ENCODE peak calls at places on chromosomes 12 and 14, in nine cellular contexts. W is stimulated activated CD4-positive, alpha-beta T cell treated with anti-CD3 and anti-CD28 coated beads, Interleukin-2, amount 100 ng/mL, for 48 hours; G is stimulated activated CD8-positive, alpha-beta memory T cell treated with anti-CD3 and anti-CD28 coated beads, Interleukin-15, amount 100 ng/mL, for 1 hour; J is pulmonary artery endothelial cell; O is HT1080; N is psoas muscle; D is CMK; P is skeletal muscle cell; A is activated CD4-positive, alpha-beta T cell treated with anti-CD3 and anti-CD28 coated beads for 36 hours. I is an unnamed sample.
A peak's percentile ranks its signal among the peaks of the same experiment; 100 is the strongest.

GRCh38 chr14:20332946-20333782 is at the start of gene CCNB1IP1:
- DNase-seq in J (peak; percentile 56), O (peak; percentile 89), G (no peak), W (peak; percentile 15), P (peak; percentile 84), A (peak; percentile 59), N (peak; percentile 38), D (peak; percentile 60), I (peak; percentile 23)

GRCh38 chr12:9674226-9674590 is 4.7 kb downstream of the CLEC2D start:
- DNase-seq in G (no peak), N (no peak), P (no peak), A (peak; percentile 63), O (no peak), J (no peak), D (no peak), W (no peak), I (no peak)

GRCh38 chr12:40587416-40587815 is 104.8 kb upstream of the CNTN1 start:
- DNase-seq in N (no peak), A (no peak), D (no peak), W (no peak), J (no peak), G (no peak), P (no peak), O (no peak), I (no peak)

GRCh38 chr14:101726295-101726953 is 35.1 kb upstream of the PPP2R5C start:
- DNase-seq in W (no peak), O (no peak), N (no peak), A (no peak), D (no peak), P (no peak), J (no peak), G (no peak), I (no peak)

GRCh38 chr14:102684276-102684663 is 91.8 kb downstream of the RCOR1 start:
- DNase-seq in J (no peak), A (no peak), D (no peak), O (no peak), P (no peak), N (no peak), W (no peak), G (no peak), I (no peak)

GRCh38 chr12:110102255-110102654 is 21.9 kb upstream of the IFT81 start:
- DNase-seq in N (peak; percentile 50), P (no peak), J (no peak), G (no peak), D (peak; percentile 88), A (peak; percentile 69), O (peak; percentile 92), W (peak; percentile 34), I (peak; percentile 9)

GRCh38 chr14:76490735-76491134 is 114.8 kb downstream of the ESRRB start:
- DNase-seq in O (no peak), P (no peak), A (no peak), N (no peak), W (no peak), D (no peak), J (no peak), G (no peak), I (no peak)

GRCh38 chr14:21267886-21268611 is 1.2 kb downstream of the HNRNPC start:
- DNase-seq in O (no peak), N (no peak), P (no peak), A (no peak), D (no peak), G (no peak), J (no peak), W (no peak), I (no peak)

GRCh38 chr12:108571604-108572165 is 9.3 kb downstream of the ISCU start:
- DNase-seq in N (no peak), W (no peak), G (no peak), O (no peak), P (no peak), D (no peak), A (peak; percentile 1), J (no peak), I (no peak)

GRCh38 chr12:1890119-1890703 is 28.2 kb downstream of the CACNA2D4 start:
- DNase-seq in D (no peak), N (no peak), O (no peak), P (no peak), J (no peak), G (no peak), A (no peak), W (no peak), I (no peak)

GRCh38 chr12:114933428-114934160 is 249.6 kb upstream of the TBX3 start:
- DNase-seq in D (no peak), N (peak; percentile 40), G (no peak), A (no peak), P (peak; percentile 88), O (peak; percentile 97), J (no peak), W (no peak), I (no peak)

GRCh38 chr12:26279908-26280307 is 84.5 kb downstream of the SSPN start:
- DNase-seq in P (no peak), A (no peak), D (no peak), O (no peak), W (no peak), G (no peak), J (no peak), N (no peak), I (no peak)

GRCh38 chr12:111343181-111343580 is 25.7 kb downstream of the PHETA1 start:
- DNase-seq in P (no peak), J (no peak), N (no peak), D (no peak), O (no peak), W (no peak), G (no peak), A (no peak), I (no peak)

GRCh38 chr12:123389560-123390351 is 5.8 kb downstream of the KMT5A start:
- DNase-seq in W (no peak), N (peak; percentile 43), A (peak; percentile 57), P (no peak), J (no peak), O (no peak), D (no peak), G (no peak), I (no peak)

GRCh38 chr14:102095231-102095870 is 8.5 kb upstream of the HSP90AA1 start:
- DNase-seq in A (peak; percentile 45), J (no peak), O (peak; percentile 69), G (no peak), P (no peak), N (no peak), W (no peak), D (no peak), I (no peak)

GRCh38 chr14:55267816-55268215 is 3.4 kb upstream of the FBXO34 start:
- DNase-seq in D (no peak), G (no peak), N (no peak), J (no peak), P (no peak), A (no peak), W (no peak), O (no peak), I (no peak)

GRCh38 chr14:91237219-91237618 is 7.3 kb downstream of the GPR68 start:
- DNase-seq in A (no peak), P (peak; percentile 48), W (no peak), N (no peak), O (peak; percentile 90), G (no peak), D (no peak), J (no peak), I (no peak)

GRCh38 chr14:23436327-23437141 is 1.1 kb upstream of the MYH7 start:
- DNase-seq in J (no peak), G (no peak), A (no peak), D (no peak), N (no peak), P (no peak), O (no peak), W (no peak), I (no peak)

GRCh38 chr14:100140452-100141132 is 18.9 kb downstream of the DEGS2 start:
- DNase-seq in O (no peak), D (no peak), N (no peak), P (no peak), G (no peak), J (peak; percentile 47), W (no peak), A (no peak), I (no peak)

GRCh38 chr12:32334384-32334783 is 65.0 kb upstream of the FGD4 start:
- DNase-seq in O (no peak), N (no peak), G (no peak), P (no peak), A (no peak), W (no peak), J (no peak), D (no peak), I (no peak)

GRCh38 chr14:89489796-89490506 is 72.9 kb upstream of the FOXN3 start:
- DNase-seq in A (no peak), P (peak; percentile 25), N (no peak), O (no peak), G (no peak), J (no peak), D (no peak), W (no peak), I (no peak)

GRCh38 chr14:104309657-104310369 is 171.4 kb downstream of the KIF26A start:
- DNase-seq in O (no peak), N (no peak), D (no peak), G (no peak), J (no peak), P (no peak), W (no peak), A (no peak), I (no peak)